ENCODE peak calls at places on chromosome 15, in four cellular contexts. G is IMR-90, Q is PC-3, W is HCT116. V is an unnamed sample.

GRCh38 chr15:51322622-51323296 is 15.6 kb downstream of the CYP19A1 start:
- DNase-seq in G (no peak), Q (no peak), W (no peak), V (peak; percentile 67)

GRCh38 chr15:81312790-81313543 is 11.0 kb downstream of the STARD5 start:
- DNase-seq in Q (peak; percentile 99), W (peak; percentile 84), G (peak; percentile 99), V (peak; percentile 99)

GRCh38 chr15:40769310-40770146 is at the start of gene C15orf62:
- DNase-seq in W (no peak), G (peak; percentile 31), Q (peak; percentile 84), V (no peak)

GRCh38 chr15:78950343-78950742 is 5.5 kb upstream of the CTSH start:
- DNase-seq in Q (no peak), W (no peak), G (no peak), V (no peak)

GRCh38 chr15:68113751-68114150 is 59.6 kb downstream of the PIAS1 start:
- DNase-seq in Q (no peak), G (no peak), W (no peak), V (peak; percentile 48)

GRCh38 chr15:67024322-67024997 is 40.9 kb upstream of the SMAD3 start:
- DNase-seq in W (peak; percentile 68), G (peak; percentile 97), Q (peak; percentile 90), V (peak; percentile 98)

GRCh38 chr15:65286069-65286703 is 497 bp downstream of the PARP16 start:
- DNase-seq in G (no peak), W (no peak), Q (peak; percentile 18), V (peak; percentile 56)

GRCh38 chr15:99058421-99058870 is 46.4 kb upstream of the SYNM start:
- DNase-seq in W (no peak), Q (no peak), G (no peak), V (no peak)

GRCh38 chr15:77033417-77033728 is 37.5 kb downstream of the TSPAN3 start:
- DNase-seq in W (no peak), Q (no peak), G (no peak), V (no peak)

GRCh38 chr15:76335129-76335850 is 1.3 kb upstream of the ISL2 start:
- DNase-seq in Q (no peak), W (no peak), G (no peak), V (no peak)

GRCh38 chr15:39591896-39592315 is 11.0 kb downstream of the THBS1 start:
- DNase-seq in G (peak; percentile 46), Q (no peak), W (no peak), V (peak; percentile 26)

GRCh38 chr15:39880718-39881387 is 39.2 kb downstream of the GPR176 start:
- DNase-seq in Q (no peak), G (no peak), W (no peak), V (no peak)

GRCh38 chr15:40183636-40184463 is 23.0 kb downstream of the BUB1B start:
- DNase-seq in Q (no peak), G (no peak), W (no peak), V (no peak)

GRCh38 chr15:53197426-53197839 is 407.3 kb upstream of the ONECUT1 start:
- DNase-seq in Q (peak; percentile 61), G (peak; percentile 2), W (peak; percentile 24), V (peak; percentile 69)

GRCh38 chr15:56124391-56124790 is 119.3 kb downstream of the RFX7 start:
- DNase-seq in G (peak; percentile 36), Q (peak; percentile 22), W (no peak), V (no peak)

GRCh38 chr15:29530966-29531365 is 261.3 kb upstream of the NSMCE3 start:
- DNase-seq in Q (no peak), W (no peak), G (no peak), V (no peak)

GRCh38 chr15:23690450-23690852 is 3.3 kb upstream of the NDN start:
- DNase-seq in Q (no peak), W (no peak), G (peak; percentile 61), V (peak; percentile 71)

GRCh38 chr15:85019815-85020590 is 38.3 kb downstream of the PDE8A start:
- DNase-seq in G (peak; percentile 54), W (no peak), Q (peak; percentile 44), V (no peak)

GRCh38 chr15:100919481-100920405 is 586 bp downstream of the LRRK1 start:
- DNase-seq in Q (peak; percentile 26), G (peak; percentile 19), W (no peak), V (peak; percentile 67)

GRCh38 chr15:56537881-56538280 is 72.9 kb upstream of the MNS1 start:
- DNase-seq in G (no peak), W (no peak), Q (no peak), V (no peak)

GRCh38 chr15:69292826-69293420 is 5.8 kb upstream of the PAQR5 start:
- DNase-seq in Q (no peak), G (no peak), W (no peak), V (no peak)

GRCh38 chr15:95497681-95498080 is 832.8 kb upstream of the NR2F2 start:
- DNase-seq in W (no peak), G (no peak), Q (no peak), V (no peak)

GRCh38 chr15:48481802-48482201 is 150.6 kb downstream of the DUT start:
- DNase-seq in G (peak; percentile 80), Q (no peak), W (no peak), V (peak; percentile 53)

GRCh38 chr15:73858062-73858461 is 15.3 kb upstream of the TBC1D21 start:
- DNase-seq in Q (no peak), G (no peak), W (no peak), V (no peak)

GRCh38 chr15:57340673-57341259 is 35.5 kb upstream of the CGNL1 start:
- DNase-seq in W (peak; percentile 56), Q (peak; percentile 66), G (peak; percentile 65), V (peak; percentile 83)

GRCh38 chr15:76345269-76345879 is 8.8 kb downstream of the ISL2 start:
- DNase-seq in G (no peak), Q (no peak), W (no peak), V (no peak)

GRCh38 chr15:65042776-65043322 is 2.3 kb upstream of the SLC51B start:
- DNase-seq in G (no peak), Q (peak; percentile 28), W (no peak), V (no peak)

GRCh38 chr15:83100072-83100646 is 7.3 kb upstream of the TM6SF1 start:
- DNase-seq in W (no peak), G (no peak), Q (no peak), V (no peak)

GRCh38 chr15:23877502-23878412 is 190.7 kb upstream of the NDN start:
- DNase-seq in W (no peak), Q (peak; percentile 55), G (no peak), V (no peak)

GRCh38 chr15:78303729-78304486 is 4.5 kb upstream of the SKIC8 start:
- DNase-seq in G (no peak), Q (no peak), W (no peak), V (no peak)

GRCh38 chr15:66766282-66767228 is 64.5 kb downstream of the SMAD6 start:
- DNase-seq in Q (peak; percentile 79), W (no peak), G (peak; percentile 84), V (peak; percentile 64)

GRCh38 chr15:41777421-41777973 is 3.2 kb downstream of the MAPKBP1 start:
- DNase-seq in W (no peak), G (peak; percentile 65), Q (peak; percentile 76), V (no peak)

GRCh38 chr15:52727825-52728224 is 48.6 kb upstream of the ATOSA start:
- DNase-seq in Q (no peak), W (no peak), G (no peak), V (no peak)

GRCh38 chr15:95129589-95129988 is 898.2 kb downstream of the MCTP2 start:
- DNase-seq in Q (no peak), W (no peak), G (peak; percentile 67), V (no peak)

GRCh38 chr15:40344631-40345120 is 3.9 kb upstream of the CCDC9B start:
- DNase-seq in G (peak; percentile 69), Q (peak; percentile 69), W (no peak), V (peak; percentile 81)

GRCh38 chr15:43702701-43703433 is 9.2 kb downstream of the CKMT1A start:
- DNase-seq in Q (no peak), W (no peak), G (no peak), V (no peak)

GRCh38 chr15:34292591-34292990 is 45.0 kb downstream of the SLC12A6 start:
- DNase-seq in Q (no peak), G (no peak), W (no peak), V (no peak)

GRCh38 chr15:51621155-51621554 is 1.4 kb downstream of the DMXL2 start:
- DNase-seq in W (no peak), Q (no peak), G (no peak), V (no peak)

GRCh38 chr15:46934851-46935250 is 782.5 kb upstream of the SEMA6D start:
- DNase-seq in Q (no peak), G (no peak), W (no peak), V (no peak)

GRCh38 chr15:46933332-46933731 is 784.0 kb upstream of the SEMA6D start:
- DNase-seq in Q (no peak), G (no peak), W (no peak), V (no peak)

GRCh38 chr15:46938169-46938568 is 779.1 kb upstream of the SEMA6D start:
- DNase-seq in Q (no peak), W (no peak), G (no peak), V (no peak)
- H3K4me1 ChIP-seq in Q (no peaks in the 10 kb centered on the region), W (no peaks in the 10 kb centered on the region), G (no peaks in the 10 kb centered on the region), V (no peaks in the 10 kb centered on the region)

GRCh38 chr15:92681141-92681622 is 25.6 kb upstream of the FAM174B start:
- DNase-seq in W (no peak), Q (no peak), G (peak; percentile 56), V (peak; percentile 96)
- H3K9ac ChIP-seq in W (no peak overlapping the region), Q (no peak overlapping the region), G (no peak overlapping the region), V (no peak overlapping the region)

GRCh38 chr15:91980502-91981267 is 127.2 kb downstream of the SLCO3A1 start:
- DNase-seq in W (no peak), G (no peak), Q (no peak), V (no peak)

GRCh38 chr15:91985297-91985696 is 131.8 kb downstream of the SLCO3A1 start:
- DNase-seq in W (no peak), Q (no peak), G (no peak), V (no peak)

GRCh38 chr15:91981802-91982201 is 128.3 kb downstream of the SLCO3A1 start:
- DNase-seq in Q (no peak), G (no peak), W (no peak), V (no peak)

GRCh38 chr15:91982401-91982800 is 128.9 kb downstream of the SLCO3A1 start:
- DNase-seq in W (no peak), G (peak; percentile 5), Q (peak; percentile 22), V (no peak)

GRCh38 chr15:91984006-91984405 is 130.5 kb downstream of the SLCO3A1 start:
- DNase-seq in W (no peak), G (no peak), Q (no peak), V (no peak)
- H3K4me1 ChIP-seq in W (no peaks in the 10 kb centered on the region), G (no peaks in the 10 kb centered on the region), Q (no peaks in the 10 kb centered on the region), V (peaks cover 6% of the 10 kb centered on the region)

GRCh38 chr15:62841891-62842559 is 200.5 kb upstream of the TPM1 start:
- DNase-seq in G (no peak), Q (no peak), W (no peak), V (no peak)

GRCh38 chr15:62844564-62845235 is 197.8 kb upstream of the TPM1 start:
- DNase-seq in Q (no peak), W (no peak), G (no peak), V (no peak)

GRCh38 chr15:62845239-62846126 is 197.1 kb upstream of the TPM1 start:
- DNase-seq in G (peak; percentile 59), Q (peak; percentile 62), W (no peak), V (no peak)

GRCh38 chr15:62840518-62841268 is 201.9 kb upstream of the TPM1 start:
- DNase-seq in Q (no peak), G (no peak), W (no peak), V (no peak)

GRCh38 chr15:62841269-62841628 is 201.3 kb upstream of the TPM1 start:
- DNase-seq in G (peak; percentile 60), W (no peak), Q (no peak), V (peak; percentile 35)
- H3K9ac ChIP-seq in G (no peak overlapping the region), W (no peak overlapping the region), Q (no peak overlapping the region), V (no peak overlapping the region)

V was measured in adipocyte.